ENCODE peak calls at places on chromosome 9, in seven cellular contexts. One of them, this sample, is unnamed.

GRCh38 chr9:89313842-89314241 is 2.8 kb downstream of the CKS2 start:
- DNase-seq in tibial artery: no peak
- DNase-seq in stimulated activated CD8-positive, alpha-beta memory T cell treated with anti-CD3 and anti-CD28 coated beads, Interleukin-15, amount 100 ng/mL, for 1 hour: no peak
- DNase-seq in fibroblast of lung: peak
- DNase-seq in IMR-90: peak
- DNase-seq in mesenchymal stem cell: peak
- DNase-seq in Ammon's horn: no peak
- DNase-seq in this sample: peak

GRCh38 chr9:86324308-86324707 is 29.9 kb downstream of the TUT7 start:
- DNase-seq in Ammon's horn: no peak
- DNase-seq in stimulated activated CD8-positive, alpha-beta memory T cell treated with anti-CD3 and anti-CD28 coated beads, Interleukin-15, amount 100 ng/mL, for 1 hour: no peak
- DNase-seq in tibial artery: no peak
- DNase-seq in fibroblast of lung: peak
- DNase-seq in mesenchymal stem cell: no peak
- DNase-seq in IMR-90: peak
- DNase-seq in this sample: no peak

GRCh38 chr9:15317836-15318235 is 10.8 kb upstream of the TTC39B start:
- DNase-seq in tibial artery: no peak
- DNase-seq in fibroblast of lung: peak
- DNase-seq in IMR-90: peak
- DNase-seq in Ammon's horn: no peak
- DNase-seq in mesenchymal stem cell: no peak
- DNase-seq in stimulated activated CD8-positive, alpha-beta memory T cell treated with anti-CD3 and anti-CD28 coated beads, Interleukin-15, amount 100 ng/mL, for 1 hour: no peak
- DNase-seq in this sample: no peak

GRCh38 chr9:113993838-113994540 is 84.1 kb downstream of the AMBP start:
- DNase-seq in IMR-90: peak
- DNase-seq in mesenchymal stem cell: no peak
- DNase-seq in tibial artery: peak
- DNase-seq in stimulated activated CD8-positive, alpha-beta memory T cell treated with anti-CD3 and anti-CD28 coated beads, Interleukin-15, amount 100 ng/mL, for 1 hour: no peak
- DNase-seq in fibroblast of lung: peak
- DNase-seq in Ammon's horn: peak
- DNase-seq in this sample: peak

GRCh38 chr9:4965174-4965821 is 19.8 kb upstream of the JAK2 start:
- DNase-seq in Ammon's horn: no peak
- DNase-seq in stimulated activated CD8-positive, alpha-beta memory T cell treated with anti-CD3 and anti-CD28 coated beads, Interleukin-15, amount 100 ng/mL, for 1 hour: no peak
- DNase-seq in IMR-90: no peak
- DNase-seq in fibroblast of lung: no peak
- DNase-seq in mesenchymal stem cell: no peak
- DNase-seq in tibial artery: no peak
- DNase-seq in this sample: no peak

GRCh38 chr9:97900103-97900737 is 22.1 kb downstream of the TRMO start:
- DNase-seq in IMR-90: peak
- DNase-seq in stimulated activated CD8-positive, alpha-beta memory T cell treated with anti-CD3 and anti-CD28 coated beads, Interleukin-15, amount 100 ng/mL, for 1 hour: no peak
- DNase-seq in fibroblast of lung: peak
- DNase-seq in Ammon's horn: no peak
- DNase-seq in mesenchymal stem cell: no peak
- DNase-seq in tibial artery: no peak
- DNase-seq in this sample: no peak

GRCh38 chr9:35814106-35814840 is 569 bp downstream of the HINT2 start:
- DNase-seq in tibial artery: peak
- DNase-seq in fibroblast of lung: peak
- DNase-seq in IMR-90: peak
- DNase-seq in Ammon's horn: peak
- DNase-seq in mesenchymal stem cell: peak
- DNase-seq in stimulated activated CD8-positive, alpha-beta memory T cell treated with anti-CD3 and anti-CD28 coated beads, Interleukin-15, amount 100 ng/mL, for 1 hour: no peak
- DNase-seq in this sample: peak

GRCh38 chr9:130394320-130394719 is 50.4 kb upstream of the ASS1 start:
- DNase-seq in IMR-90: no peak
- DNase-seq in tibial artery: no peak
- DNase-seq in mesenchymal stem cell: no peak
- DNase-seq in fibroblast of lung: no peak
- DNase-seq in stimulated activated CD8-positive, alpha-beta memory T cell treated with anti-CD3 and anti-CD28 coated beads, Interleukin-15, amount 100 ng/mL, for 1 hour: no peak
- DNase-seq in Ammon's horn: no peak
- DNase-seq in this sample: no peak

GRCh38 chr9:89844535-89844934 is 239.7 kb downstream of the GADD45G start:
- DNase-seq in stimulated activated CD8-positive, alpha-beta memory T cell treated with anti-CD3 and anti-CD28 coated beads, Interleukin-15, amount 100 ng/mL, for 1 hour: no peak
- DNase-seq in mesenchymal stem cell: no peak
- DNase-seq in Ammon's horn: no peak
- DNase-seq in IMR-90: no peak
- DNase-seq in fibroblast of lung: no peak
- DNase-seq in tibial artery: no peak
- DNase-seq in this sample: peak

GRCh38 chr9:70229026-70229425 is 29.8 kb upstream of the SMC5 start:
- DNase-seq in Ammon's horn: no peak
- DNase-seq in IMR-90: no peak
- DNase-seq in tibial artery: no peak
- DNase-seq in fibroblast of lung: no peak
- DNase-seq in stimulated activated CD8-positive, alpha-beta memory T cell treated with anti-CD3 and anti-CD28 coated beads, Interleukin-15, amount 100 ng/mL, for 1 hour: no peak
- DNase-seq in mesenchymal stem cell: no peak
- DNase-seq in this sample: no peak

GRCh38 chr9:87370003-87370685 is 127.5 kb upstream of the DAPK1 start:
- DNase-seq in Ammon's horn: no peak
- DNase-seq in fibroblast of lung: peak
- DNase-seq in stimulated activated CD8-positive, alpha-beta memory T cell treated with anti-CD3 and anti-CD28 coated beads, Interleukin-15, amount 100 ng/mL, for 1 hour: no peak
- DNase-seq in mesenchymal stem cell: no peak
- DNase-seq in tibial artery: no peak
- DNase-seq in IMR-90: no peak
- DNase-seq in this sample: no peak

GRCh38 chr9:94016744-94017143 is 61.6 kb upstream of the BARX1 start:
- DNase-seq in stimulated activated CD8-positive, alpha-beta memory T cell treated with anti-CD3 and anti-CD28 coated beads, Interleukin-15, amount 100 ng/mL, for 1 hour: no peak
- DNase-seq in Ammon's horn: no peak
- DNase-seq in fibroblast of lung: no peak
- DNase-seq in mesenchymal stem cell: no peak
- DNase-seq in IMR-90: no peak
- DNase-seq in tibial artery: no peak
- DNase-seq in this sample: no peak

GRCh38 chr9:34256987-34257585 is 72.0 kb downstream of the KIF24 start:
- DNase-seq in mesenchymal stem cell: no peak
- DNase-seq in fibroblast of lung: no peak
- DNase-seq in stimulated activated CD8-positive, alpha-beta memory T cell treated with anti-CD3 and anti-CD28 coated beads, Interleukin-15, amount 100 ng/mL, for 1 hour: no peak
- DNase-seq in IMR-90: no peak
- DNase-seq in tibial artery: no peak
- DNase-seq in Ammon's horn: no peak
- DNase-seq in this sample: no peak

GRCh38 chr9:133948138-133948537 is 44.0 kb downstream of the VAV2 start:
- DNase-seq in IMR-90: no peak
- DNase-seq in mesenchymal stem cell: no peak
- DNase-seq in tibial artery: no peak
- DNase-seq in Ammon's horn: no peak
- DNase-seq in fibroblast of lung: peak
- DNase-seq in stimulated activated CD8-positive, alpha-beta memory T cell treated with anti-CD3 and anti-CD28 coated beads, Interleukin-15, amount 100 ng/mL, for 1 hour: no peak
- DNase-seq in this sample: no peak

GRCh38 chr9:133727876-133728441 is 10.2 kb downstream of the SARDH start:
- DNase-seq in stimulated activated CD8-positive, alpha-beta memory T cell treated with anti-CD3 and anti-CD28 coated beads, Interleukin-15, amount 100 ng/mL, for 1 hour: no peak
- DNase-seq in fibroblast of lung: no peak
- DNase-seq in IMR-90: no peak
- DNase-seq in tibial artery: peak
- DNase-seq in mesenchymal stem cell: no peak
- DNase-seq in Ammon's horn: no peak
- DNase-seq in this sample: no peak